ENCODE peak calls at places on chromosomes 13 and 19, in eight cellular contexts. Y is fibroblast of lung; W is posterior vena cava; L is neuronal stem cell; H is T-helper 2 cell; P is stimulated activated CD8-positive, alpha-beta memory T cell treated with anti-CD3 and anti-CD28 coated beads, Interleukin-15, amount 100 ng/mL, for 24 hours; N is NCI-H1092; K is stimulated activated CD4-positive, alpha-beta T cell treated with anti-CD3 and anti-CD28 coated beads, Interleukin-15, amount 100 ng/mL, for 1 hour. J is an unnamed sample.

GRCh38 chr13:20160346-20161274 is at the start of gene GJA3:
- DNase-seq in L (peak), K (peak), Y (peak), H (peak), N (no peak), W (no peak), P (peak), J (no peak)

GRCh38 chr19:48244289-48244688 is 11.4 kb downstream of the CARD8 start:
- DNase-seq in N (no peak), Y (no peak), W (no peak), L (no peak), H (peak), P (no peak), K (no peak), J (no peak)

GRCh38 chr13:80871481-80871880 is 530.6 kb upstream of the SPRY2 start:
- DNase-seq in L (no peak), W (no peak), P (no peak), Y (peak), K (no peak), N (no peak), H (no peak), J (no peak)

GRCh38 chr13:40344270-40345148 is 321.9 kb downstream of the FOXO1 start:
- DNase-seq in L (no peak), K (no peak), H (no peak), N (no peak), P (no peak), Y (peak), W (no peak), J (no peak)

GRCh38 chr19:51800849-51801244 is 5.9 kb downstream of the FPR3 start:
- DNase-seq in P (no peak), W (no peak), N (no peak), K (no peak), Y (no peak), L (no peak), H (no peak), J (no peak)

GRCh38 chr19:56671613-56671994 is at the start of gene ZNF835:
- DNase-seq in W (peak), Y (peak), N (peak), K (peak), H (peak), L (peak), P (peak), J (no peak)

GRCh38 chr19:46015961-46016425 is 6.9 kb downstream of the PGLYRP1 start:
- DNase-seq in P (no peak), Y (no peak), W (peak), K (no peak), H (peak), L (no peak), N (no peak), J (no peak)

GRCh38 chr19:53634768-53635167 is 3.0 kb downstream of the DPRX start:
- DNase-seq in H (no peak), W (no peak), Y (no peak), L (no peak), N (no peak), K (no peak), P (no peak), J (no peak)

GRCh38 chr19:16161848-16162247 is 11.5 kb downstream of the CIB3 start:
- DNase-seq in P (no peak), H (no peak), Y (peak), L (no peak), K (no peak), W (no peak), N (no peak), J (no peak)

GRCh38 chr19:14375055-14375581 is 6.1 kb upstream of the ADGRE5 start:
- DNase-seq in K (no peak), Y (no peak), N (no peak), H (peak), L (no peak), P (no peak), W (no peak), J (no peak)

GRCh38 chr13:50410921-50411712 is 395.9 kb downstream of the KCNRG start:
- DNase-seq in H (no peak), W (peak), Y (peak), N (no peak), P (no peak), K (no peak), L (no peak), J (no peak)